ENCODE peak calls at places on chromosomes 7 and 10, in nine cellular contexts. H, J, N, M, A, O, D, W and Q are unnamed samples.

GRCh38 chr10:78856421-78856820 is 212.3 kb upstream of the ZMIZ1 start:
- DNase-seq in H (no peak), J (no peak), N (no peak), M (no peak), A (no peak), O (no peak), D (peak; percentile 35), W (peak; percentile 90), Q (no peak)

GRCh38 chr10:91923371-91924211 is at the start of gene BTAF1:
- DNase-seq in H (peak; percentile 93), J (peak; percentile 48), N (peak; percentile 95), M (peak; percentile 93), A (peak; percentile 95), O (peak; percentile 99), D (peak; percentile 95), W (peak; percentile 96), Q (peak; percentile 97)

GRCh38 chr10:15712903-15713302 is 6.8 kb downstream of the ITGA8 start:
- DNase-seq in H (no peak), J (no peak), N (no peak), M (peak; percentile 15), A (no peak), O (no peak), D (peak; percentile 33), W (no peak), Q (no peak)

GRCh38 chr7:94382155-94382554 is 12.5 kb upstream of the COL1A2 start:
- DNase-seq in H (no peak), J (no peak), N (no peak), M (peak; percentile 71), A (no peak), O (no peak), D (no peak), W (no peak), Q (no peak)

GRCh38 chr10:31582365-31583052 is 263.5 kb downstream of the ZEB1 start:
- DNase-seq in H (no peak), J (no peak), N (peak; percentile 35), M (peak; percentile 31), A (no peak), O (peak; percentile 75), D (peak; percentile 33), W (no peak), Q (no peak)

GRCh38 chr10:69703766-69704191 is 73.7 kb downstream of the FAM241B start:
- DNase-seq in H (no peak), J (peak; percentile 88), N (no peak), M (peak; percentile 93), A (no peak), O (no peak), D (peak; percentile 85), W (no peak), Q (no peak)

GRCh38 chr7:99459087-99459486 is 6.9 kb downstream of the ATP5MF start:
- DNase-seq in H (peak; percentile 71), J (no peak), N (peak; percentile 17), M (no peak), A (peak; percentile 79), O (no peak), D (peak; percentile 19), W (peak; percentile 44), Q (peak; percentile 32)

GRCh38 chr7:17298840-17299476 is 506 bp downstream of the AHR start:
- DNase-seq in H (peak; percentile 43), J (no peak), N (no peak), M (peak; percentile 21), A (peak; percentile 86), O (peak; percentile 92), D (peak; percentile 48), W (peak; percentile 56), Q (peak; percentile 65)

GRCh38 chr10:77392851-77393250 is 244.8 kb downstream of the KCNMA1 start:
- DNase-seq in H (no peak), J (peak; percentile 98), N (peak; percentile 93), M (peak; percentile 98), A (no peak), O (no peak), D (peak; percentile 88), W (no peak), Q (no peak)

GRCh38 chr7:91089382-91089963 is 174.8 kb upstream of the FZD1 start:
- DNase-seq in H (no peak), J (no peak), N (peak; percentile 60), M (peak; percentile 30), A (no peak), O (no peak), D (peak; percentile 64), W (no peak), Q (peak; percentile 48)

GRCh38 chr7:48106906-48107659 is 18.0 kb downstream of the UPP1 start:
- DNase-seq in H (no peak), J (no peak), N (no peak), M (no peak), A (no peak), O (peak; percentile 72), D (no peak), W (no peak), Q (no peak)

GRCh38 chr7:85065306-85065705 is 121.5 kb downstream of the SEMA3D start:
- DNase-seq in H (no peak), J (no peak), N (no peak), M (peak; percentile 77), A (no peak), O (no peak), D (peak; percentile 72), W (no peak), Q (no peak)

GRCh38 chr10:17850526-17850925 is 41.4 kb downstream of the MRC1 start:
- DNase-seq in H (no peak), J (no peak), N (no peak), M (no peak), A (no peak), O (no peak), D (no peak), W (no peak), Q (no peak)

GRCh38 chr7:143385891-143386781 is 5.0 kb downstream of the ZYX start:
- DNase-seq in H (no peak), J (no peak), N (peak; percentile 49), M (peak; percentile 62), A (peak; percentile 49), O (peak; percentile 88), D (peak; percentile 68), W (peak; percentile 64), Q (no peak)

GRCh38 chr7:143388491-143389101 is 7.5 kb downstream of the ZYX start:
- DNase-seq in H (peak; percentile 65), J (no peak), N (no peak), M (no peak), A (peak; percentile 79), O (no peak), D (peak; percentile 6), W (no peak), Q (no peak)

GRCh38 chr7:143388051-143388450 is 6.9 kb downstream of the ZYX start:
- DNase-seq in H (no peak), J (no peak), N (no peak), M (no peak), A (no peak), O (no peak), D (no peak), W (no peak), Q (no peak)

GRCh38 chr7:143389316-143390097 is 8.4 kb downstream of the ZYX start:
- DNase-seq in H (peak; percentile 43), J (no peak), N (no peak), M (no peak), A (peak; percentile 46), O (no peak), D (peak; percentile 15), W (no peak), Q (no peak)

GRCh38 chr7:143387156-143387975 is 6.2 kb downstream of the ZYX start:
- DNase-seq in H (peak; percentile 59), J (no peak), N (no peak), M (no peak), A (peak; percentile 72), O (no peak), D (peak; percentile 18), W (no peak), Q (peak; percentile 31)
- H3K4me1 ChIP-seq in H (peaks cover 5% of the 10 kb centered on the region), J (peaks cover 30% of the 10 kb centered on the region), N (peaks cover 89% of the 10 kb centered on the region), M (peaks cover 53% of the 10 kb centered on the region), A (peaks cover 10% of the 10 kb centered on the region), O (peaks cover 24% of the 10 kb centered on the region), D (peaks cover 5% of the 10 kb centered on the region), W (peaks cover 52% of the 10 kb centered on the region), Q (peaks cover 1% of the 10 kb centered on the region)

GRCh38 chr10:130808686-130809085 is 502.8 kb downstream of the TCERG1L start:
- DNase-seq in H (no peak), J (no peak), N (no peak), M (no peak), A (peak; percentile 22), O (no peak), D (no peak), W (no peak), Q (no peak)
- H3K4me1 ChIP-seq in H (peaks cover 3% of the 10 kb centered on the region), J (no peaks in the 10 kb centered on the region), N (no peaks in the 10 kb centered on the region), M (no peaks in the 10 kb centered on the region), A (no peaks in the 10 kb centered on the region), O (no peaks in the 10 kb centered on the region), D (no peaks in the 10 kb centered on the region), W (no peaks in the 10 kb centered on the region), Q (peaks cover 4% of the 10 kb centered on the region)

DNA sequence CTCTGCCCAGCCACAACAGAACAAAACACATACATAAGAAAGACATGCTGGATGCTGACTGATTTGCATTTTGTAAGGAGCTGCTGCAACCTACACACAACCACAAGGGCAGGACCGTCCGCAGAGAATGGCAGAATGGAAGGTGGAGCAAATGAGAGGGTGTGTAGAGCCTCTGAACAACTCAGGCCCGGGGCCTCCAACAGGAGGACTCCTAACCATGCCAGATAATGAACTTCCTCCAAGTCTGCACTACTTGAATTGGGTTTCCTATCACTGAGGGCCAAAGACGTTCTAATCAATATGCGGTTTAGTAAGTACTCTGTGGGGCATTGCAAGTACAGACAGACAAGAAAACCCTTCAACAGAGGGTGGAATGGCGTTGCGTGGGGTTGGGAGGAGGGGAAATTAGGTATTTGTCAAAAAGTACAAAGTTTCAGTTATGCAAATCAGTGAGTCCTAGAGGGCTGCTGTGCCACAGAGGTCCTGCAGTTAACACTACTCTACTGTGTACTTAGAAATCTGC is 14.6 kb downstream of the VOPP1 start:
- DNase-seq in H (peak; percentile 72), J (no peak), N (no peak), M (peak; percentile 24), A (peak; percentile 76), O (no peak), D (no peak), W (no peak), Q (no peak)
- H3K4me1 ChIP-seq in H (peaks cover 27% of the 10 kb centered on the region), J (peaks cover 5% of the 10 kb centered on the region), N (peaks cover 33% of the 10 kb centered on the region), M (peaks cover 2% of the 10 kb centered on the region), A (peaks cover 7% of the 10 kb centered on the region), O (peaks cover 28% of the 10 kb centered on the region), D (no peaks in the 10 kb centered on the region), W (peaks cover 31% of the 10 kb centered on the region), Q (peaks cover 19% of the 10 kb centered on the region)

DNA sequence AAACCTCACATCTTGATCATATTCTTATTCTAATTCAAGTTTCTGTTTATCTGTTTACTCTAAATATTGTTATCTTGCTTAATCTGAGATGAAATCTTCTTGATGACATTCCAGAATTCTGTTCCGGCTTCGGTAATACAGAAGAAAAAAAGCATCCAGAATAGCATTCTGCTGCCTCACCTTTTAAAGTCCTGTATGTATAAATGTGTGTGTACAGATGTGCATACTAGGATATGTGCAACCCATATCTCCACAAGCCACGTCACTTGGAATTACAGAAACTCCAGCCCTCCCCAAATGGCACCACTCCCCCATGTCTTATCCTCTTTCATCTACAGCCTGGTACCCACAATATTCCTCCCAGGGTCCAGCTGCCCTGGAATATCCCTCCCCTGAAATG is 27.9 kb upstream of the USP6NL start:
- DNase-seq in H (no peak), J (no peak), N (no peak), M (no peak), A (no peak), O (no peak), D (no peak), W (no peak), Q (no peak)
- H3K4me1 ChIP-seq in H (no peaks in the 10 kb centered on the region), J (no peaks in the 10 kb centered on the region), N (no peaks in the 10 kb centered on the region), M (no peaks in the 10 kb centered on the region), A (peaks cover 4% of the 10 kb centered on the region), O (no peaks in the 10 kb centered on the region), D (no peaks in the 10 kb centered on the region), W (no peaks in the 10 kb centered on the region), Q (no peaks in the 10 kb centered on the region)